ENCODE peak calls at places on chromosomes 7 and 10, in nine cellular contexts. One of them, this sample, is unnamed.

GRCh38 chr7:24441331-24442059 is 131.8 kb upstream of the PALS2 start:
- DNase-seq in transverse colon: no peak
- DNase-seq in neuronal stem cell: no peak
- DNase-seq in neural progenitor cell: no peak
- DNase-seq in tibial artery: no peak
- DNase-seq in HCT116: no peak
- DNase-seq in CD8-positive, alpha-beta memory T cell: no peak
- DNase-seq in CD8-positive, alpha-beta T cell: no peak
- DNase-seq in heart left ventricle: no peak
- DNase-seq in this sample: no peak

GRCh38 chr7:27375958-27376357 is 133.4 kb downstream of the EVX1 start:
- DNase-seq in transverse colon: no peak
- DNase-seq in neuronal stem cell: no peak
- DNase-seq in neural progenitor cell: peak; percentile 25
- DNase-seq in tibial artery: no peak
- DNase-seq in HCT116: no peak
- DNase-seq in CD8-positive, alpha-beta memory T cell: no peak
- DNase-seq in CD8-positive, alpha-beta T cell: no peak
- DNase-seq in heart left ventricle: no peak
- DNase-seq in this sample: no peak

GRCh38 chr10:33273295-33274002 is 61.0 kb downstream of the NRP1 start:
- DNase-seq in transverse colon: peak; percentile 78
- DNase-seq in neuronal stem cell: peak; percentile 21
- DNase-seq in neural progenitor cell: peak; percentile 28
- DNase-seq in tibial artery: peak; percentile 96
- DNase-seq in HCT116: no peak
- DNase-seq in CD8-positive, alpha-beta memory T cell: no peak
- DNase-seq in CD8-positive, alpha-beta T cell: no peak
- DNase-seq in heart left ventricle: peak; percentile 88
- DNase-seq in this sample: no peak

GRCh38 chr7:18119985-18120384 is 92.3 kb upstream of the PRPS1L1 start:
- DNase-seq in transverse colon: no peak
- DNase-seq in neuronal stem cell: no peak
- DNase-seq in neural progenitor cell: peak; percentile 50
- DNase-seq in tibial artery: no peak
- DNase-seq in HCT116: peak; percentile 3
- DNase-seq in CD8-positive, alpha-beta memory T cell: no peak
- DNase-seq in CD8-positive, alpha-beta T cell: no peak
- DNase-seq in heart left ventricle: no peak
- DNase-seq in this sample: no peak

GRCh38 chr10:19638873-19639233 is 177.4 kb upstream of the PLXDC2 start:
- DNase-seq in transverse colon: no peak
- DNase-seq in neuronal stem cell: no peak
- DNase-seq in neural progenitor cell: no peak
- DNase-seq in tibial artery: no peak
- DNase-seq in HCT116: no peak
- DNase-seq in CD8-positive, alpha-beta memory T cell: no peak
- DNase-seq in CD8-positive, alpha-beta T cell: no peak
- DNase-seq in heart left ventricle: no peak
- DNase-seq in this sample: no peak

GRCh38 chr10:102635377-102635776 is 8.9 kb upstream of the TRIM8 start:
- DNase-seq in transverse colon: no peak
- DNase-seq in neuronal stem cell: no peak
- DNase-seq in neural progenitor cell: no peak
- DNase-seq in tibial artery: no peak
- DNase-seq in HCT116: no peak
- DNase-seq in CD8-positive, alpha-beta memory T cell: peak; percentile 34
- DNase-seq in CD8-positive, alpha-beta T cell: no peak
- DNase-seq in heart left ventricle: no peak
- DNase-seq in this sample: no peak

GRCh38 chr7:46071601-46072000 is 150.5 kb upstream of the IGFBP3 start:
- DNase-seq in transverse colon: no peak
- DNase-seq in neuronal stem cell: no peak
- DNase-seq in neural progenitor cell: no peak
- DNase-seq in tibial artery: no peak
- DNase-seq in HCT116: no peak
- DNase-seq in CD8-positive, alpha-beta memory T cell: no peak
- DNase-seq in CD8-positive, alpha-beta T cell: no peak
- DNase-seq in heart left ventricle: no peak
- DNase-seq in this sample: no peak

GRCh38 chr10:49312291-49312869 is 13.4 kb downstream of the C10orf71 start:
- DNase-seq in transverse colon: no peak
- DNase-seq in neuronal stem cell: no peak
- DNase-seq in neural progenitor cell: no peak
- DNase-seq in tibial artery: no peak
- DNase-seq in HCT116: no peak
- DNase-seq in CD8-positive, alpha-beta memory T cell: no peak
- DNase-seq in CD8-positive, alpha-beta T cell: no peak
- DNase-seq in heart left ventricle: no peak
- DNase-seq in this sample: no peak

GRCh38 chr10:14605231-14605925 is 169.3 kb downstream of the FAM107B start:
- DNase-seq in transverse colon: no peak
- DNase-seq in neuronal stem cell: no peak
- DNase-seq in neural progenitor cell: peak; percentile 69
- DNase-seq in tibial artery: no peak
- DNase-seq in HCT116: peak; percentile 15
- DNase-seq in CD8-positive, alpha-beta memory T cell: no peak
- DNase-seq in CD8-positive, alpha-beta T cell: no peak
- DNase-seq in heart left ventricle: no peak
- DNase-seq in this sample: no peak

GRCh38 chr7:20152511-20152910 is 64.7 kb downstream of the MACC1 start:
- DNase-seq in transverse colon: no peak
- DNase-seq in neuronal stem cell: no peak
- DNase-seq in neural progenitor cell: no peak
- DNase-seq in tibial artery: no peak
- DNase-seq in HCT116: no peak
- DNase-seq in CD8-positive, alpha-beta memory T cell: no peak
- DNase-seq in CD8-positive, alpha-beta T cell: no peak
- DNase-seq in heart left ventricle: no peak
- DNase-seq in this sample: no peak

GRCh38 chr7:1553513-1554210 is 2.3 kb downstream of the TMEM184A start:
- DNase-seq in transverse colon: no peak
- DNase-seq in neuronal stem cell: no peak
- DNase-seq in neural progenitor cell: no peak
- DNase-seq in tibial artery: no peak
- DNase-seq in HCT116: no peak
- DNase-seq in CD8-positive, alpha-beta memory T cell: no peak
- DNase-seq in CD8-positive, alpha-beta T cell: no peak
- DNase-seq in heart left ventricle: peak; percentile 32
- DNase-seq in this sample: no peak

GRCh38 chr7:94509264-94509878 is at the start of gene CASD1:
- DNase-seq in transverse colon: peak; percentile 80
- DNase-seq in neuronal stem cell: peak; percentile 59
- DNase-seq in neural progenitor cell: no peak
- DNase-seq in tibial artery: peak; percentile 70
- DNase-seq in HCT116: no peak
- DNase-seq in CD8-positive, alpha-beta memory T cell: peak; percentile 71
- DNase-seq in CD8-positive, alpha-beta T cell: peak; percentile 55
- DNase-seq in heart left ventricle: peak; percentile 82
- DNase-seq in this sample: peak; percentile 15

GRCh38 chr7:5139998-5140397 is 50.0 kb upstream of the WIPI2 start:
- DNase-seq in transverse colon: peak; percentile 33
- DNase-seq in neuronal stem cell: peak; percentile 3
- DNase-seq in neural progenitor cell: peak; percentile 61
- DNase-seq in tibial artery: no peak
- DNase-seq in HCT116: peak; percentile 39
- DNase-seq in CD8-positive, alpha-beta memory T cell: no peak
- DNase-seq in CD8-positive, alpha-beta T cell: no peak
- DNase-seq in heart left ventricle: no peak
- DNase-seq in this sample: no peak

GRCh38 chr7:121328508-121329459 is at the start of gene WNT16:
- DNase-seq in transverse colon: no peak
- DNase-seq in neuronal stem cell: peak; percentile 31
- DNase-seq in neural progenitor cell: peak; percentile 74
- DNase-seq in tibial artery: no peak
- DNase-seq in HCT116: peak; percentile 74
- DNase-seq in CD8-positive, alpha-beta memory T cell: no peak
- DNase-seq in CD8-positive, alpha-beta T cell: no peak
- DNase-seq in heart left ventricle: peak; percentile 55
- DNase-seq in this sample: no peak

GRCh38 chr7:130996841-130997231 is 262.8 kb upstream of the KLF14 start:
- DNase-seq in transverse colon: peak; percentile 81
- DNase-seq in neuronal stem cell: no peak
- DNase-seq in neural progenitor cell: no peak
- DNase-seq in tibial artery: no peak
- DNase-seq in HCT116: peak; percentile 80
- DNase-seq in CD8-positive, alpha-beta memory T cell: no peak
- DNase-seq in CD8-positive, alpha-beta T cell: no peak
- DNase-seq in heart left ventricle: no peak
- DNase-seq in this sample: no peak

DNA sequence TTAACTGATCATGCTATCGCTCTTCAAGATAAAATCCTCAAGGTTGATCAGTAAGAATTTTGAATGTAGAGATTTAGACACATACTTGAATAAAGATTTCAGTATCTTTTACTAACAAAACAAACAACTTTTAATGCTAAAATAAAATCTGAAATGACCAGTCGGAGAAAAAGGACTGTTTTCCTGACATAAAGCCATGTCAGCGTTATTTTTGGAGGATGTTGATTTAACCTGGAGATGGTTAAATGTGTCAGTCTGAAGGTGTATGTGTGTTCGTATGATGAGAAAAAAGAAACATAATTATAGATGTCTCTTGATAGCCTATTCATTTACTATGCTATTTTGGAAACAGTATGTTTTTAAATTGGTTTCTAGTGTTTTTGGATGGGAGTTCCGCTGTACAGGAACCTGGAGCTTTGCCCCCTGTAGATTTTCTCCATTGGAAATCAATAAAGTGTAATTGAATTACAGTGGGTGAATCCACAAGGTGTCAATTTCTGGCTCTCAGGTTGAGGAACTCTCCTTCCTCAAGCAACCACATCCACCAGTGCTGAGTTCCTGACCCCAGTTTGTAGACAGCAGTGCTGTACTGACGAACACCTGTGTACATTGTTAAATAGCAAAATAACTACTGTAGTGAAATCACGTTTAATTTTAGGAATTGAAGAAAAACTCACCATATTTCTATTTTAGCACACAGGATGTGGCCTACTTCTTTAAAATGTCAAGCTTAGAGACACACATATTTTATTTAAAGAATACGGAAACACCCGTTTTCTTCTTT is 670.1 kb downstream of the MAGI2 start:
- DNase-seq in transverse colon: no peak
- DNase-seq in neuronal stem cell: no peak
- DNase-seq in neural progenitor cell: no peak
- DNase-seq in tibial artery: no peak
- DNase-seq in HCT116: no peak
- DNase-seq in CD8-positive, alpha-beta memory T cell: no peak
- DNase-seq in CD8-positive, alpha-beta T cell: no peak
- DNase-seq in heart left ventricle: no peak
- DNase-seq in this sample: no peak
- H3K27me3 ChIP-seq in transverse colon: no peaks in the 10 kb centered on the region
- H3K27me3 ChIP-seq in neuronal stem cell: no peaks in the 10 kb centered on the region
- H3K27me3 ChIP-seq in neural progenitor cell: no peaks in the 10 kb centered on the region
- H3K27me3 ChIP-seq in tibial artery: no peaks in the 10 kb centered on the region
- H3K27me3 ChIP-seq in HCT116: no peaks in the 10 kb centered on the region
- H3K27me3 ChIP-seq in CD8-positive, alpha-beta memory T cell: no peaks in the 10 kb centered on the region
- H3K27me3 ChIP-seq in CD8-positive, alpha-beta T cell: no peaks in the 10 kb centered on the region
- H3K27me3 ChIP-seq in heart left ventricle: no peaks in the 10 kb centered on the region
- H3K27me3 ChIP-seq in this sample: no peaks in the 10 kb centered on the region

GRCh38 chr10:129466703-129467345 is at the start of gene MGMT:
- DNase-seq in transverse colon: peak; percentile 97
- DNase-seq in neuronal stem cell: peak; percentile 87
- DNase-seq in neural progenitor cell: peak; percentile 96
- DNase-seq in tibial artery: peak; percentile 96
- DNase-seq in HCT116: peak; percentile 15
- DNase-seq in CD8-positive, alpha-beta memory T cell: peak; percentile 94
- DNase-seq in CD8-positive, alpha-beta T cell: peak; percentile 98
- DNase-seq in heart left ventricle: peak; percentile 98
- DNase-seq in this sample: peak; percentile 72

GRCh38 chr10:129470103-129470851 is 3.2 kb downstream of the MGMT start:
- DNase-seq in transverse colon: no peak
- DNase-seq in neuronal stem cell: no peak
- DNase-seq in neural progenitor cell: no peak
- DNase-seq in tibial artery: no peak
- DNase-seq in HCT116: no peak
- DNase-seq in CD8-positive, alpha-beta memory T cell: no peak
- DNase-seq in CD8-positive, alpha-beta T cell: no peak
- DNase-seq in heart left ventricle: no peak
- DNase-seq in this sample: no peak

GRCh38 chr10:129467346-129468119 is 492 bp downstream of the MGMT start:
- DNase-seq in transverse colon: peak; percentile 11
- DNase-seq in neuronal stem cell: no peak
- DNase-seq in neural progenitor cell: no peak
- DNase-seq in tibial artery: no peak
- DNase-seq in HCT116: no peak
- DNase-seq in CD8-positive, alpha-beta memory T cell: no peak
- DNase-seq in CD8-positive, alpha-beta T cell: no peak
- DNase-seq in heart left ventricle: no peak
- DNase-seq in this sample: no peak

GRCh38 chr10:129465796-129466702 is 992 bp upstream of the MGMT start:
- DNase-seq in transverse colon: peak; percentile 14
- DNase-seq in neuronal stem cell: no peak
- DNase-seq in neural progenitor cell: no peak
- DNase-seq in tibial artery: no peak
- DNase-seq in HCT116: no peak
- DNase-seq in CD8-positive, alpha-beta memory T cell: no peak
- DNase-seq in CD8-positive, alpha-beta T cell: no peak
- DNase-seq in heart left ventricle: no peak
- DNase-seq in this sample: no peak

DNA sequence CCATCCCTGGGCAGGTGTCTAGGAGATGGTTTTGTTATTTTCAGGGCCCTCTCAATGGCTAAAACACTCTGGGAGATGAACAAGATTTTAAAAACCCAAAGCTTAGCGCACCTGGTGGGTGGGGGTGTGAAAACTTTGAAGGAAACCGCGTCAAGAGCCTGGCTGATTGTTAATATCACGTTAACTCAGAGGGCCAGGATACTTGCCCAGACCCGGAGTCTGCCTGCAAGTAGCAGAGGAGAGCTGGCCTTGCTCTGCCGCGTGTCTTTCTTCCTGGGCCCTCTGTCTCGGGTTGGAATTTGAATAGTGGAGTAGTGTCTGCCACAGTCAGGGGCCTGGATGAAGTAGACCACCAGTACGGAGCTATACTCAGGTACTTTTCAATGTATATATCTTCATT is 1.1 kb downstream of the MGMT start:
- DNase-seq in transverse colon: no peak
- DNase-seq in neuronal stem cell: no peak
- DNase-seq in neural progenitor cell: no peak
- DNase-seq in tibial artery: no peak
- DNase-seq in HCT116: no peak
- DNase-seq in CD8-positive, alpha-beta memory T cell: no peak
- DNase-seq in CD8-positive, alpha-beta T cell: no peak
- DNase-seq in heart left ventricle: no peak
- DNase-seq in this sample: no peak
- H3K4me1 ChIP-seq in transverse colon: peaks cover 14% of the 10 kb centered on the region
- H3K4me1 ChIP-seq in neuronal stem cell: no peaks in the 10 kb centered on the region
- H3K4me1 ChIP-seq in neural progenitor cell: peaks cover 7% of the 10 kb centered on the region
- H3K4me1 ChIP-seq in tibial artery: peaks cover 10% of the 10 kb centered on the region
- H3K4me1 ChIP-seq in HCT116: no peaks in the 10 kb centered on the region
- H3K4me1 ChIP-seq in CD8-positive, alpha-beta memory T cell: peaks cover 18% of the 10 kb centered on the region
- H3K4me1 ChIP-seq in CD8-positive, alpha-beta T cell: peaks cover 17% of the 10 kb centered on the region
- H3K4me1 ChIP-seq in heart left ventricle: peaks cover 12% of the 10 kb centered on the region
- H3K4me1 ChIP-seq in this sample: peaks cover 6% of the 10 kb centered on the region

GRCh38 chr10:12700557-12700874 is 301.0 kb downstream of the CCDC3 start:
- DNase-seq in transverse colon: no peak
- DNase-seq in neuronal stem cell: no peak
- DNase-seq in neural progenitor cell: no peak
- DNase-seq in tibial artery: no peak
- DNase-seq in HCT116: no peak
- DNase-seq in CD8-positive, alpha-beta memory T cell: no peak
- DNase-seq in CD8-positive, alpha-beta T cell: no peak
- DNase-seq in heart left ventricle: no peak
- DNase-seq in this sample: no peak
- H3K27ac ChIP-seq in transverse colon: peak overlapping the region; percentile 84
- H3K27ac ChIP-seq in neuronal stem cell: no peak overlapping the region
- H3K27ac ChIP-seq in neural progenitor cell: no peak overlapping the region
- H3K27ac ChIP-seq in tibial artery: peak overlapping the region; percentile 38
- H3K27ac ChIP-seq in HCT116: no peak overlapping the region
- H3K27ac ChIP-seq in CD8-positive, alpha-beta memory T cell: no peak overlapping the region
- H3K27ac ChIP-seq in CD8-positive, alpha-beta T cell: no peak overlapping the region
- H3K27ac ChIP-seq in heart left ventricle: no peak overlapping the region
- H3K27ac ChIP-seq in this sample: peak overlapping the region; percentile 59

GRCh38 chr10:128286413-128287097 is 160.3 kb upstream of the MKI67 start:
- DNase-seq in transverse colon: no peak
- DNase-seq in neuronal stem cell: peak; percentile 30
- DNase-seq in neural progenitor cell: peak; percentile 84
- DNase-seq in tibial artery: no peak
- DNase-seq in HCT116: no peak
- DNase-seq in CD8-positive, alpha-beta memory T cell: no peak
- DNase-seq in CD8-positive, alpha-beta T cell: no peak
- DNase-seq in heart left ventricle: no peak
- DNase-seq in this sample: no peak
- H3K27me3 ChIP-seq in transverse colon: peaks cover 52% of the 10 kb centered on the region
- H3K27me3 ChIP-seq in neuronal stem cell: peaks cover 48% of the 10 kb centered on the region
- H3K27me3 ChIP-seq in neural progenitor cell: peaks cover 66% of the 10 kb centered on the region
- H3K27me3 ChIP-seq in tibial artery: no peaks in the 10 kb centered on the region
- H3K27me3 ChIP-seq in HCT116: peaks cover 39% of the 10 kb centered on the region
- H3K27me3 ChIP-seq in CD8-positive, alpha-beta memory T cell: no peaks in the 10 kb centered on the region
- H3K27me3 ChIP-seq in CD8-positive, alpha-beta T cell: no peaks in the 10 kb centered on the region
- H3K27me3 ChIP-seq in heart left ventricle: peaks cover 69% of the 10 kb centered on the region
- H3K27me3 ChIP-seq in this sample: no peaks in the 10 kb centered on the region

This sample was measured in esophagus squamous epithelium.